ENCODE peak calls at places on chromosomes 11 and 22, in six cellular contexts. One of them, this sample, is unnamed.

GRCh38 chr11:74714904-74715303 is 16.3 kb downstream of the CHRDL2 start:
- DNase-seq in T-helper 1 cell: no peak
- DNase-seq in thyroid gland: no peak
- DNase-seq in iris pigment epithelial cell: no peak
- DNase-seq in T-helper 17 cell: no peak
- DNase-seq in AML-193: no peak
- DNase-seq in this sample: no peak

GRCh38 chr11:88367310-88367709 is 29.8 kb upstream of the CTSC start:
- DNase-seq in T-helper 1 cell: no peak
- DNase-seq in thyroid gland: no peak
- DNase-seq in T-helper 17 cell: no peak
- DNase-seq in AML-193: no peak
- DNase-seq in iris pigment epithelial cell: no peak
- DNase-seq in this sample: no peak

GRCh38 chr11:10893713-10894112 is 35.9 kb upstream of the ZBED5 start:
- DNase-seq in T-helper 17 cell: no peak
- DNase-seq in AML-193: no peak
- DNase-seq in thyroid gland: peak
- DNase-seq in iris pigment epithelial cell: peak
- DNase-seq in T-helper 1 cell: no peak
- DNase-seq in this sample: no peak

GRCh38 chr11:66302656-66303055 is 11.0 kb downstream of the TMEM151A start:
- DNase-seq in AML-193: no peak
- DNase-seq in thyroid gland: no peak
- DNase-seq in T-helper 17 cell: no peak
- DNase-seq in iris pigment epithelial cell: no peak
- DNase-seq in T-helper 1 cell: no peak
- DNase-seq in this sample: no peak

GRCh38 chr22:22343603-22344276 is 99.2 kb downstream of the VPREB1 start:
- DNase-seq in T-helper 17 cell: no peak
- DNase-seq in T-helper 1 cell: no peak
- DNase-seq in iris pigment epithelial cell: no peak
- DNase-seq in thyroid gland: no peak
- DNase-seq in AML-193: peak
- DNase-seq in this sample: no peak

GRCh38 chr11:358129-358805 is 11.0 kb upstream of the B4GALNT4 start:
- DNase-seq in thyroid gland: no peak
- DNase-seq in T-helper 1 cell: no peak
- DNase-seq in T-helper 17 cell: no peak
- DNase-seq in iris pigment epithelial cell: no peak
- DNase-seq in AML-193: no peak
- DNase-seq in this sample: no peak

GRCh38 chr11:98495601-98496000 is 525.1 kb upstream of the CNTN5 start:
- DNase-seq in thyroid gland: no peak
- DNase-seq in iris pigment epithelial cell: no peak
- DNase-seq in T-helper 1 cell: no peak
- DNase-seq in T-helper 17 cell: no peak
- DNase-seq in AML-193: no peak
- DNase-seq in this sample: no peak

GRCh38 chr11:57407010-57407409 is 16.6 kb upstream of the PRG2 start:
- DNase-seq in T-helper 1 cell: no peak
- DNase-seq in thyroid gland: no peak
- DNase-seq in AML-193: no peak
- DNase-seq in T-helper 17 cell: no peak
- DNase-seq in iris pigment epithelial cell: no peak
- DNase-seq in this sample: no peak

GRCh38 chr22:42138122-42138770 is 7.6 kb upstream of the CYP2D6 start:
- DNase-seq in T-helper 17 cell: no peak
- DNase-seq in AML-193: no peak
- DNase-seq in T-helper 1 cell: no peak
- DNase-seq in thyroid gland: no peak
- DNase-seq in iris pigment epithelial cell: no peak
- DNase-seq in this sample: no peak

GRCh38 chr11:48064306-48064705 is 83.9 kb downstream of the PTPRJ start:
- DNase-seq in iris pigment epithelial cell: peak
- DNase-seq in AML-193: no peak
- DNase-seq in thyroid gland: no peak
- DNase-seq in T-helper 17 cell: no peak
- DNase-seq in T-helper 1 cell: no peak
- DNase-seq in this sample: no peak

GRCh38 chr11:134984421-134984820 is 572.4 kb upstream of the B3GAT1 start:
- DNase-seq in T-helper 1 cell: no peak
- DNase-seq in AML-193: no peak
- DNase-seq in iris pigment epithelial cell: no peak
- DNase-seq in thyroid gland: no peak
- DNase-seq in T-helper 17 cell: no peak
- DNase-seq in this sample: no peak

This sample was measured in ovary.